ENCODE peak calls at places on chromosomes 11 and 22, in nine cellular contexts. P is endothelial cell of umbilical vein, M is pancreas, Y is cardiac fibroblast, Z is neural crest cell, F is WERI-Rb-1, A is sigmoid colon, U is cardiac muscle cell, D is bronchial epithelial cell. L is an unnamed sample.

GRCh38 chr11:57885298-57886035 is 123.9 kb downstream of the CTNND1 start:
- DNase-seq in D (no peak), Y (peak), P (peak), M (no peak), F (no peak), U (peak), Z (peak), A (no peak), L (no peak)

GRCh38 chr11:47983464-47984397 is 3.4 kb downstream of the PTPRJ start:
- DNase-seq in D (no peak), Z (no peak), M (no peak), Y (peak), P (no peak), A (no peak), U (peak), F (no peak), L (no peak)

GRCh38 chr11:110251837-110252236 is 44.6 kb downstream of the RDX start:
- DNase-seq in U (peak), A (no peak), F (no peak), Z (no peak), P (peak), M (peak), D (peak), Y (peak), L (no peak)

GRCh38 chr11:100640646-100641045 is 46.4 kb upstream of the ARHGAP42 start:
- DNase-seq in Y (no peak), A (no peak), F (no peak), P (no peak), Z (no peak), U (no peak), M (no peak), D (peak), L (no peak)

GRCh38 chr22:36277482-36278291 is 24.8 kb downstream of the APOL1 start:
- DNase-seq in P (peak), U (peak), Z (peak), M (peak), Y (peak), F (peak), A (peak), D (peak), L (peak)

GRCh38 chr11:94328587-94329080 is 24.3 kb downstream of the IZUMO1R start:
- DNase-seq in Y (no peak), P (no peak), F (no peak), Z (no peak), D (no peak), M (no peak), A (no peak), U (no peak), L (no peak)

GRCh38 chr11:30710216-30710615 is 124.1 kb upstream of the MPPED2 start:
- DNase-seq in P (no peak), Y (peak), F (no peak), U (peak), Z (no peak), M (no peak), A (no peak), D (no peak), L (no peak)

GRCh38 chr22:42067706-42068350 is 2.8 kb downstream of the NAGA start:
- DNase-seq in D (no peak), U (no peak), A (no peak), Y (no peak), Z (no peak), P (no peak), M (no peak), F (no peak), L (no peak)

GRCh38 chr11:29200776-29201574 is 815.9 kb downstream of the KCNA4 start:
- DNase-seq in Z (no peak), Y (no peak), D (no peak), U (no peak), F (no peak), M (no peak), A (no peak), P (no peak), L (no peak)

GRCh38 chr22:24947383-24947782 is 889 bp upstream of the LHFPL7 start:
- DNase-seq in Z (no peak), P (no peak), D (no peak), A (no peak), U (no peak), F (no peak), Y (no peak), M (no peak), L (no peak)

GRCh38 chr22:24950272-24950902 is 2.1 kb upstream of the KIAA1671 start:
- DNase-seq in D (peak), U (peak), F (peak), M (no peak), Y (peak), Z (no peak), A (no peak), P (no peak), L (no peak)

GRCh38 chr22:24945430-24945829 is 1.1 kb downstream of the LHFPL7 start:
- DNase-seq in D (no peak), Z (no peak), P (no peak), U (no peak), F (no peak), A (no peak), Y (no peak), M (no peak), L (no peak)

GRCh38 chr22:24947881-24948280 is 1.4 kb upstream of the LHFPL7 start:
- DNase-seq in Z (no peak), Y (no peak), D (no peak), F (no peak), M (no peak), A (no peak), U (no peak), P (no peak), L (no peak)

DNA sequence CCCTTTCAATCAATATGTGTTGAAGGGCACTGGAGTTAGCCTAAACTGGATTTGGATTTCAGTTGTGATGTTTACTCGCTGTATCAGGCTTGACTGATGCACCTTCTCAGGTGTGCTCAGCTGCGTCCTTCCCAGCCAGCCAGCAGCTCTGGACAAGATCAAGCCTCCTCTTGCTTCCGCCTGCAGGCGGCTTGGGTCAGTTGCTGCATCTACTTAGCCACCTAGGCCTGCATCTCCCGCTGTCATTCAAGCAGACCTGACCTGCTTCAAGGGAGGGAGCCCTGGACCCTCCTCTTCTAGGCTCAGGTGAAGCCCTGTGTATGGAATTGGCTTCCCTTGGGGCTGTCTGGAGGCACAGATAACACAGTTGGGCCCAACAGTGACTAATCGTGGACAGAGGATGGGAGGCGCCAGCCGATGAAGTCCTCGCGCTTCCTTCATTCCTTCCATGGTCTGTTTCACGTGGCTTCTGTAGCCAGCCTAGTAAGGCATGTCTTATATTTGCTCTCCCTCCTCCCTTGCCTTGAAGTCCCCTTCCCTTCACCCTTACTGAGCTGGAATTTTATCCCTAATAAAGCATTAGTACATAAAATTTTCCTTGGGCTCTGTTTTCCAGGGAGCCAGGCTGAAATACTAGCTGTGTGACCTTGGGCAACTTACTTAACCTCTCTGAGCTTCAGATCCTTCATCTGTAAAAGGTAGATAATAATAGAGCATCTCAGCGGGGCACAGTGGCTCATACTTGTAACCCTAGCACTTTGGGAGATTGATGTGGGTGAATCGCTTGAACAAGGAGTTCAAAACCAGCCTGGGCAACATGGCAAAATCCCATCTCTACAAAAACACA is 2.1 kb upstream of the LHFPL7 start:
- DNase-seq in A (no peak), F (no peak), Y (no peak), M (peak), D (no peak), Z (no peak), U (no peak), P (no peak), L (no peak)
- TF ChIP-seq CTCF in A (no peak), F (no peak), Y (no peak), M (no peak), D (no peak), Z (no peak), U (no peak), P (no peak), L (no peak)

DNA sequence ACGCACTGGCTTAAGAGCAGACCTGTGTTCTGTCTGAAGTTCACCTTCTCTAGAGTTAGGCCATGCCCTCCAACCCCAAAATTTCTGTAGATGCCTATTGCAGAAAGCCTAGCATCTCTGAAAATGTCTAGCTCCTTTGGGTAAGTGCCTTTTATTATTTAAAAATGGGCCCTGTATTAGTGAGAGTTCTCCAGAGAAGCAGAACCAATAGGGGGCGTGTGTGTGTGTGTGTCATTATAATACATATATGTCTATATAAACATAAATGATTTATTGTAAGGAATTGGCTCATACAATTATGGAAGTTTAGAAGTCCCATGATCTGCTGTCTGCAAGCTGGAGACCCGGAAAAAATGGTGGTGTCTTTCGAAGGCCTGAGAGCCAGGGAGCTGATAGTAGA is 144.7 kb downstream of the TTC17 start:
- DNase-seq in D (peak), P (no peak), U (no peak), A (no peak), M (no peak), Z (no peak), F (no peak), Y (peak), L (no peak)
- TF ChIP-seq CTCF in D (no peak), P (no peak), U (peak), A (no peak), M (no peak), Z (no peak), F (no peak), Y (peak), L (no peak)

GRCh38 chr11:9663699-9664275 is at the start of gene SWAP70:
- DNase-seq in P (peak), F (peak), Y (peak), A (peak), M (peak), U (peak), D (peak), Z (peak), L (peak)
- TF ChIP-seq CTCF in P (peak), F (peak), Y (peak), A (peak), M (peak), U (peak), D (peak), Z (peak), L (no peak)

DNA sequence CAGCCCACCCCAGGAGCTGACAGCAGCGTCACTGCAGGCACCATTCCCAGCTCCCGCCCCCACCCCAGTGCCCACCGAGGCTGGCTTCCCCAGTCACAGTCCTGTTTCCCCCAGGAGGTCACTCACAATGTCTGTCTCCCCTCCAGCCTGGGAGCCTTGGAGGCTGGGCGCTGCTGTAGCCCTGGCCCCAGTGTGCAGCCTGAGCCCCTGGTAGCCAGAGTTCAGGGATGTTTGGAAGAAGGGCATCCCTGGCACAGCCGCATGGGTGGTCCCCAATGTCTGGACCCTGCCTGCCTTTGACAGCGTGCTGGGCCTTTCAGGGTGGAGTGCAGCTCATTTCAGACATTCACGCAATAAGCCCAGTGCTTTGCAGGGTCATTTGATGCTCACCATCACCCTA is 4.3 kb downstream of the CAPN5 start:
- DNase-seq in A (peak), M (no peak), D (no peak), Z (no peak), F (no peak), U (no peak), P (no peak), Y (no peak), L (no peak)
- TF ChIP-seq CTCF in A (no peak), M (no peak), D (no peak), Z (no peak), F (no peak), U (no peak), P (no peak), Y (no peak), L (no peak)

DNA sequence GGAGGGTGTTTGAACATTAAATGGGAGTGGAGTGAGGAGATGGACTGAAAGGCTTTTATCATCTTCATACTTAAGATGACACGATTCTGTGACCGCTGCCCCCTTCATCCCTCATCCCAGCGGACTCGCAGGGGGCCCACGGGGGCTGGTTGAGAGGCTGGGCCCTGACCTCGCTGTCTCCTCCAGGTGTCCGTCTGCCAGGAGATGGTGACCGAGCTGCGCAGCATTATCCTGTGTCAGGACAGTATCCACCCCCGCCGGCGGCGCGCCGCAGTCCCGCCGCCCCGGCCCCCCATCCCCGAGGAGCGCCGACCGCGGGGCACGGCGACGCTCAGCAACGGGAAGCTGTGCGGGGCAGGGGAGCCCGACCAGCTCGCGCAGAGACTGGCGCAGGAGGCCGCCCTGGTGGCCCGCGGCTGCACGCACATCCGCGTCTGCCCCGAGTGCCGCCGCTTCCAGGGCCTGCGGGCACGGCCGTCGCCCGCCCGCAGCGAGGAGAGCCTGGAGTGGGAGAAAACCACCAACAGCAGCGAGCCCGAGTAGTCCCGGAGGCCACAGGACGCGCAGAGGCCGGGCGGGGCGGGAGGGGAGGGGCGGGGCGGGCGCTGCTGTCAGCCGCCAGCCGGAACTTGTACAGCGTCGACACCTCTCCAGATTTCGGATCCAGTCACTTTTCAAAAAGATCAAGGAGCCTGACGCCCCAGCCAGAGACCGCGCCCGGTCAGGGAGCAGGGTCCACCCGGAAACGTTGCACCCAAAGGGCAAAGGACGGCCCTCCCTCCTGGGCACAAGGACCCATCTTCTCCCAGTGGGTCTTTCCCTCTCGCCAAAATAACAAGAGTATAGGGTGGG is 38.0 kb upstream of the TBCEL start:
- DNase-seq in P (peak), D (peak), A (peak), Z (peak), F (no peak), U (peak), M (peak), Y (peak), L (no peak)
- TF ChIP-seq CTCF in P (peak), D (peak), A (no peak), Z (peak), F (no peak), U (peak), M (no peak), Y (no peak), L (no peak)

L was measured in activated B cell treated with CpG ODN at 0.5 μM for 24 hours.